ENCODE peak calls at places on chromosome 11, in four cellular contexts. V is CD4-positive, alpha-beta T cell; O is M059J; J is CD4-positive, CD25-positive, alpha-beta regulatory T cell. E is an unnamed sample.

GRCh38 chr11:94593030-94593429 is 25.9 kb downstream of the PIWIL4 start:
- DNase-seq in V (no peak), O (peak), J (no peak), E (no peak)

GRCh38 chr11:3002871-3003270 is 10.7 kb upstream of the NAP1L4 start:
- DNase-seq in V (no peak), O (no peak), J (no peak), E (no peak)

GRCh38 chr11:57546869-57547518 is 9.6 kb downstream of the SMTNL1 start:
- DNase-seq in V (no peak), O (peak), J (no peak), E (no peak)

GRCh38 chr11:13699041-13699440 is 30.6 kb downstream of the FAR1 start:
- DNase-seq in V (no peak), O (no peak), J (no peak), E (no peak)

GRCh38 chr11:8676458-8676857 is 6.0 kb downstream of the TRIM66 start:
- DNase-seq in V (no peak), O (no peak), J (no peak), E (no peak)

GRCh38 chr11:383431-383830 is 10.6 kb upstream of the PKP3 start:
- DNase-seq in V (no peak), O (no peak), J (no peak), E (no peak)

GRCh38 chr11:10993186-10993585 is 135.3 kb upstream of the ZBED5 start:
- DNase-seq in V (no peak), O (peak), J (no peak), E (no peak)

GRCh38 chr11:74636633-74637184 is 44.3 kb downstream of the POLD3 start:
- DNase-seq in V (no peak), O (peak), J (no peak), E (no peak)

GRCh38 chr11:118530683-118531596 is at the start of gene TMEM25:
- DNase-seq in V (peak), O (peak), J (peak), E (peak)

GRCh38 chr11:94654201-94654600 is 87.0 kb downstream of the PIWIL4 start:
- DNase-seq in V (no peak), O (no peak), J (no peak), E (no peak)

GRCh38 chr11:34052608-34053160 is 1.2 kb downstream of the CAPRIN1 start:
- DNase-seq in V (peak), O (peak), J (peak), E (peak)

GRCh38 chr11:82754410-82754809 is 20.7 kb upstream of the FAM181B start:
- DNase-seq in V (no peak), O (peak), J (no peak), E (no peak)

GRCh38 chr11:4095509-4096230 is 1.1 kb downstream of the RRM1 start:
- DNase-seq in V (no peak), O (peak), J (no peak), E (no peak)

GRCh38 chr11:65615950-65616574 is 486 bp downstream of the PCNX3 start:
- DNase-seq in V (no peak), O (peak), J (peak), E (no peak)

GRCh38 chr11:108019870-108020540 is 11.3 kb downstream of the CUL5 start:
- DNase-seq in V (no peak), O (peak), J (no peak), E (no peak)

GRCh38 chr11:120675171-120675570 is 163.6 kb downstream of the GRIK4 start:
- DNase-seq in V (no peak), O (peak), J (no peak), E (no peak)

GRCh38 chr11:5235364-5236095 is 1.2 kb upstream of the HBD start:
- DNase-seq in V (no peak), O (no peak), J (no peak), E (no peak)

GRCh38 chr11:46363455-46363920 is 16.2 kb downstream of the DGKZ start:
- DNase-seq in V (no peak), O (peak), J (no peak), E (no peak)

E was measured in activated T-helper 9 cell treated with anti-CD3 and anti-CD28 coated beads, Interleukin-2, amount 50 U/mL, for 16 hours.